ENCODE peak calls at places on chromosomes 1 and 21, in six cellular contexts. R is K562, F is MM.1S, S is aorta, C is tibial nerve, H is breast epithelium. E is an unnamed sample.

GRCh38 chr1:37399205-37399604 is 75.2 kb upstream of the ZC3H12A start:
- DNase-seq in F (no peak), R (no peak), C (no peak), H (no peak), S (no peak), E (no peak)

GRCh38 chr1:240122639-240123604 is 31.2 kb downstream of the FMN2 start:
- DNase-seq in R (no peak), H (no peak), C (no peak), S (no peak), F (no peak), E (no peak)

GRCh38 chr1:169160845-169161511 is 54.5 kb downstream of the ATP1B1 start:
- DNase-seq in C (no peak), F (no peak), R (no peak), H (no peak), S (no peak), E (no peak)

GRCh38 chr1:225819346-225820192 is 9.6 kb downstream of the EPHX1 start:
- DNase-seq in F (no peak), S (peak; percentile 32), C (no peak), H (no peak), R (no peak), E (no peak)

GRCh38 chr1:69213644-69214043 is 354.1 kb upstream of the LRRC7 start:
- DNase-seq in R (no peak), C (no peak), S (no peak), F (no peak), H (no peak), E (no peak)

GRCh38 chr1:38418195-38419030 is 371.8 kb upstream of the POU3F1 start:
- DNase-seq in C (no peak), R (peak; percentile 73), F (no peak), H (no peak), S (no peak), E (no peak)

GRCh38 chr21:36209626-36210171 is 53.1 kb downstream of the DOP1B start:
- DNase-seq in F (peak; percentile 78), H (no peak), R (peak; percentile 72), S (no peak), C (no peak), E (no peak)

GRCh38 chr1:208523007-208523406 is 278.8 kb upstream of the PLXNA2 start:
- DNase-seq in R (no peak), C (no peak), S (no peak), F (no peak), H (no peak), E (no peak)

GRCh38 chr1:112882271-112882744 is 73.7 kb downstream of the SLC16A1 start:
- DNase-seq in H (no peak), R (no peak), C (no peak), F (no peak), S (no peak), E (no peak)

GRCh38 chr1:111030590-111030989 is 66.9 kb upstream of the LRIF1 start:
- DNase-seq in C (no peak), H (no peak), S (no peak), F (peak; percentile 59), R (peak; percentile 83), E (no peak)

GRCh38 chr1:192559115-192560006 is 16.2 kb upstream of the RGS1 start:
- DNase-seq in C (no peak), S (no peak), R (no peak), F (no peak), H (no peak), E (no peak)

GRCh38 chr1:67883069-67883468 is 49.8 kb upstream of the GNG12 start:
- DNase-seq in R (no peak), H (no peak), F (no peak), S (no peak), C (no peak), E (no peak)

GRCh38 chr21:29002442-29003144 is 9.9 kb upstream of the LTN1 start:
- DNase-seq in S (peak; percentile 99), C (peak; percentile 92), R (peak; percentile 99), H (peak; percentile 95), F (peak; percentile 98), E (peak; percentile 97)

GRCh38 chr1:116067564-116067887 is 43.7 kb upstream of the MAB21L3 start:
- DNase-seq in C (peak; percentile 14), S (no peak), F (no peak), H (no peak), R (no peak), E (peak; percentile 57)

GRCh38 chr1:182685186-182685585 is 799 bp upstream of the RGS8 start:
- DNase-seq in S (no peak), R (no peak), H (no peak), C (no peak), F (no peak), E (no peak)

GRCh38 chr1:152107984-152108898 is 7.0 kb downstream of the TCHH start:
- DNase-seq in R (no peak), S (no peak), C (no peak), F (no peak), H (no peak), E (no peak)

GRCh38 chr1:214791961-214792360 is 189.0 kb downstream of the CENPF start:
- DNase-seq in C (no peak), S (no peak), F (no peak), H (no peak), R (no peak), E (no peak)

GRCh38 chr1:1348420-1349255 is 580 bp downstream of the DVL1 start:
- DNase-seq in R (peak; percentile 63), S (no peak), H (no peak), C (no peak), F (no peak), E (no peak)

GRCh38 chr1:219420913-219421312 is 192.0 kb downstream of the ZC3H11B start:
- DNase-seq in C (no peak), R (no peak), F (no peak), H (no peak), S (no peak), E (no peak)

GRCh38 chr1:188761226-188761625 is 1716.4 kb downstream of the BRINP3 start:
- DNase-seq in S (no peak), F (no peak), C (no peak), R (no peak), H (no peak), E (no peak)

GRCh38 chr1:91750398-91750996 is 135.5 kb downstream of the TGFBR3 start:
- DNase-seq in C (no peak), S (no peak), F (no peak), H (no peak), R (no peak), E (no peak)

GRCh38 chr1:150530491-150531159 is 15.1 kb downstream of the FALEC start:
- DNase-seq in H (no peak), C (no peak), S (peak; percentile 66), R (no peak), F (no peak), E (no peak)

GRCh38 chr1:150532860-150533259 is 16.3 kb upstream of the ADAMTSL4 start:
- DNase-seq in F (no peak), H (no peak), C (no peak), R (no peak), S (peak; percentile 68), E (no peak)

GRCh38 chr1:150528196-150528595 is 12.6 kb downstream of the FALEC start:
- DNase-seq in C (no peak), R (no peak), F (no peak), S (no peak), H (no peak), E (no peak)

GRCh38 chr1:150525348-150525747 is 9.8 kb downstream of the FALEC start:
- DNase-seq in S (no peak), F (no peak), R (no peak), H (no peak), C (no peak), E (no peak)

DNA sequence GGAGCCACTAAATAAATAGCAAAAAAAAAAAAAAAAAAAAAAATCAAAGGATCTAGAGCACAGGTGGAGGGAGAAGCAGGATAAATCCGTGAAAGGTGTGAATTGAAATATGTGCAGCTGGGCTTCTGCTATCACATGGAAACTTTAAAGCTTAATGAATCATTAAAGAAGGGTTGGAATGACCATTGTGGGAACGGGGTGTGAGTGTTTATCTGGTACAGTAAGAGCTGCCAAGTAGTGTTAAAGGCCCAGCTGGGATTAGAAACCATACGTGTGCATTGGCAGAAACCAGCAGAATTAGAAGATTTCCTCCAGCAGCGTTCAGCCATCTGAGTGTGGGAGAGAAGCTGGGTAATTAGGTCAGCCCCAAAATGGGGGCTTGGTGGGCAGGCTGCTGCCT is 13.4 kb downstream of the FALEC start:
- DNase-seq in R (no peak), C (no peak), F (no peak), S (peak; percentile 14), H (no peak), E (no peak)
- H3K27ac ChIP-seq in R (no peak overlapping the region), C (peak overlapping the region; percentile 73), F (no peak overlapping the region), S (no peak overlapping the region), H (no peak overlapping the region), E (no peak overlapping the region)

GRCh38 chr1:53500184-53501064 is 41.2 kb downstream of the DMRTB1 start:
- DNase-seq in H (no peak), F (no peak), S (no peak), R (no peak), C (no peak), E (no peak)

GRCh38 chr1:53504901-53505300 is 45.7 kb downstream of the DMRTB1 start:
- DNase-seq in S (no peak), H (no peak), C (no peak), R (no peak), F (no peak), E (no peak)

GRCh38 chr1:53503433-53503925 is 44.3 kb downstream of the DMRTB1 start:
- DNase-seq in S (no peak), F (no peak), R (no peak), H (no peak), C (no peak), E (no peak)

GRCh38 chr1:53501065-53502005 is 42.1 kb downstream of the DMRTB1 start:
- DNase-seq in F (no peak), C (no peak), S (no peak), R (no peak), H (no peak), E (no peak)

GRCh38 chr1:53502641-53503432 is 43.6 kb downstream of the DMRTB1 start:
- DNase-seq in H (no peak), R (no peak), S (no peak), C (no peak), F (no peak), E (no peak)
- H3K27ac ChIP-seq in H (no peak overlapping the region), R (no peak overlapping the region), S (no peak overlapping the region), C (no peak overlapping the region), F (no peak overlapping the region), E (no peak overlapping the region)

GRCh38 chr1:54798769-54799641 is 2.1 kb downstream of the TTC22 start:
- DNase-seq in H (no peak), F (no peak), R (no peak), C (no peak), S (no peak), E (no peak)
- H3K27ac ChIP-seq in H (no peak overlapping the region), F (no peak overlapping the region), R (no peak overlapping the region), C (no peak overlapping the region), S (no peak overlapping the region), E (no peak overlapping the region)

GRCh38 chr21:26570203-26570602 is 2.9 kb downstream of the CYYR1 start:
- DNase-seq in F (no peak), S (no peak), R (no peak), C (no peak), H (no peak), E (no peak)

GRCh38 chr21:26572668-26573381 is at the start of gene CYYR1:
- DNase-seq in C (no peak), R (no peak), F (no peak), H (no peak), S (no peak), E (no peak)

DNA sequence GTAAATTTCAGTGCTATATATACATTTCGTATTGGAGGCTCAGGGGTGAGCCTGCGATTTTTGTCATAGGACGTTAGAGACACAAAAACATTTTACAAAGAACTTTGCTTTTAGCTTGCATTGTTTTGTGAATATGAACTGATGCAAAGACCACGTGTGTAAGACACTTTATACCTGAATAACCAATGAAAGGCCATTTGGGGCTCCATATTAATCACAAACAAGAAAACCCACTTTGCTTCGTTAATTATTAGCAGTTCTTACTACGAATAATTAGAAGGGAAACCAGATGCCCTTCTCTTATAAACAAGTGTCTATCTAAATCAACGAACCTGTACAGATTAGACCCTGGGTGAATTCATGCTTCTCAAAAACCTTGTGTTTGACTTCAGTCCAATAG is 1.1 kb downstream of the CYYR1 start:
- DNase-seq in R (no peak), S (no peak), C (no peak), H (no peak), F (no peak), E (no peak)
- H3K27ac ChIP-seq in R (no peak overlapping the region), S (no peak overlapping the region), C (no peak overlapping the region), H (peak overlapping the region; percentile 83), F (no peak overlapping the region), E (peak overlapping the region; percentile 70)

E was measured in gastrocnemius medialis.